ENCODE peak calls at places on chromosomes 11 and 22, in six cellular contexts. O, V, J, N, T and D are unnamed samples.
A peak's percentile ranks its signal among the peaks of the same experiment; 100 is the strongest.

GRCh38 chr11:119774180-119774763 is 45.3 kb upstream of the NECTIN1 start:
- DNase-seq in O (no peak), V (no peak), J (no peak), N (no peak), T (peak; percentile 20), D (no peak)

GRCh38 chr11:79329561-79329960 is 111.3 kb downstream of the TENM4 start:
- DNase-seq in O (no peak), V (no peak), J (no peak), N (no peak), T (no peak), D (no peak)

GRCh38 chr11:35077709-35078695 is 61.0 kb upstream of the CD44 start:
- DNase-seq in O (peak; percentile 46), V (no peak), J (peak; percentile 52), N (no peak), T (peak; percentile 79), D (peak; percentile 87)

GRCh38 chr11:15234796-15235195 is 120.1 kb downstream of the INSC start:
- DNase-seq in O (no peak), V (no peak), J (no peak), N (no peak), T (no peak), D (no peak)

GRCh38 chr11:30908857-30909256 is 322.7 kb upstream of the MPPED2 start:
- DNase-seq in O (no peak), V (no peak), J (no peak), N (no peak), T (no peak), D (no peak)

GRCh38 chr11:126496576-126497403 is 141.3 kb downstream of the ST3GAL4 start:
- DNase-seq in O (no peak), V (no peak), J (no peak), N (no peak), T (no peak), D (no peak)

GRCh38 chr22:43017525-43018290 is 2.8 kb upstream of the PACSIN2 start:
- DNase-seq in O (no peak), V (no peak), J (no peak), N (no peak), T (no peak), D (no peak)

GRCh38 chr11:116257092-116257491 is 515.7 kb downstream of the BUD13 start:
- DNase-seq in O (no peak), V (no peak), J (no peak), N (no peak), T (no peak), D (no peak)

GRCh38 chr11:92190535-92191206 is 33.9 kb upstream of the FAT3 start:
- DNase-seq in O (no peak), V (no peak), J (no peak), N (no peak), T (no peak), D (no peak)

GRCh38 chr11:66333896-66334604 is 2.2 kb downstream of the RIN1 start:
- DNase-seq in O (no peak), V (no peak), J (no peak), N (no peak), T (no peak), D (no peak)

GRCh38 chr11:17890333-17890732 is 122.5 kb downstream of the SERGEF start:
- DNase-seq in O (no peak), V (no peak), J (no peak), N (no peak), T (no peak), D (no peak)

GRCh38 chr22:40196628-40197027 is 18.9 kb downstream of the TNRC6B start:
- DNase-seq in O (no peak), V (no peak), J (peak; percentile 59), N (no peak), T (no peak), D (peak; percentile 83)

GRCh38 chr11:72306186-72306585 is 62.2 kb upstream of the PHOX2A start:
- DNase-seq in O (no peak), V (no peak), J (no peak), N (no peak), T (no peak), D (no peak)